ENCODE peak calls at places on chromosomes 1 and 21, in four cellular contexts. W, K, E and M are unnamed samples.

GRCh38 chr21:46024983-46025860 is 43.7 kb downstream of the COL6A1 start:
- DNase-seq in W (peak), K (no peak), E (peak), M (peak)

GRCh38 chr21:33657124-33657842 is 15.0 kb downstream of the ITSN1 start:
- DNase-seq in W (no peak), K (peak), E (peak), M (no peak)

GRCh38 chr1:6280761-6281451 is 20.0 kb upstream of the GPR153 start:
- DNase-seq in W (no peak), K (no peak), E (no peak), M (no peak)

GRCh38 chr21:42988234-42988965 is 14.0 kb downstream of the PKNOX1 start:
- DNase-seq in W (peak), K (no peak), E (peak), M (peak)

GRCh38 chr21:17560377-17560776 is 47.5 kb downstream of the CXADR start:
- DNase-seq in W (no peak), K (no peak), E (no peak), M (no peak)

GRCh38 chr1:7641587-7642417 is 129.3 kb upstream of the VAMP3 start:
- DNase-seq in W (no peak), K (no peak), E (no peak), M (no peak)

GRCh38 chr1:53819387-53819786 is 18.7 kb downstream of the NDC1 start:
- DNase-seq in W (no peak), K (no peak), E (no peak), M (no peak)

GRCh38 chr1:150535511-150536281 is 13.5 kb upstream of the ADAMTSL4 start:
- DNase-seq in W (no peak), K (no peak), E (peak), M (peak)

GRCh38 chr1:93616221-93616995 is 65.2 kb downstream of the BCAR3 start:
- DNase-seq in W (no peak), K (no peak), E (peak), M (peak)

GRCh38 chr1:154931940-154932487 is 4.5 kb downstream of the PMVK start:
- DNase-seq in W (no peak), K (no peak), E (no peak), M (no peak)

GRCh38 chr1:58763214-58763613 is 20.6 kb downstream of the JUN start:
- DNase-seq in W (peak), K (no peak), E (peak), M (peak)

GRCh38 chr21:39386194-39386593 is 37.3 kb upstream of the HMGN1 start:
- DNase-seq in W (peak), K (no peak), E (peak), M (no peak)

GRCh38 chr1:162384601-162385279 is 3.2 kb downstream of the C1orf226 start:
- DNase-seq in W (no peak), K (no peak), E (no peak), M (no peak)

GRCh38 chr1:213277036-213277435 is 226.0 kb downstream of the RPS6KC1 start:
- DNase-seq in W (peak), K (no peak), E (no peak), M (no peak)

GRCh38 chr1:175080030-175080429 is 12.4 kb downstream of the TNN start:
- DNase-seq in W (no peak), K (no peak), E (no peak), M (no peak)

GRCh38 chr1:62621907-62622306 is 24.6 kb downstream of the ANGPTL3 start:
- DNase-seq in W (peak), K (peak), E (peak), M (peak)

GRCh38 chr1:157154940-157155514 is 16.8 kb upstream of the ETV3 start:
- DNase-seq in W (peak), K (no peak), E (peak), M (no peak)

GRCh38 chr1:113035086-113035485 is 37.9 kb upstream of the LRIG2 start:
- DNase-seq in W (peak), K (no peak), E (no peak), M (no peak)

GRCh38 chr21:17775431-17776126 is 43.6 kb downstream of the C21orf91 start:
- DNase-seq in W (no peak), K (no peak), E (no peak), M (no peak)

GRCh38 chr1:89855413-89856123 is 34.7 kb downstream of the LRRC8D start:
- DNase-seq in W (peak), K (no peak), E (peak), M (peak)

GRCh38 chr21:45157932-45158331 is 83.6 kb downstream of the ADARB1 start:
- DNase-seq in W (no peak), K (no peak), E (no peak), M (no peak)

GRCh38 chr1:219639843-219640606 is 27.1 kb upstream of the ZC3H11B start:
- DNase-seq in W (peak), K (no peak), E (peak), M (no peak)

GRCh38 chr21:15604424-15604823 is 125.4 kb upstream of the USP25 start:
- DNase-seq in W (peak), K (no peak), E (peak), M (peak)

GRCh38 chr1:167301355-167301754 is 80.7 kb downstream of the POU2F1 start:
- DNase-seq in W (no peak), K (no peak), E (no peak), M (no peak)

GRCh38 chr21:41133896-41134522 is 34.0 kb upstream of the BACE2 start:
- DNase-seq in W (peak), K (no peak), E (peak), M (peak)

GRCh38 chr1:85240174-85240601 is 19.3 kb downstream of the C1orf52 start:
- DNase-seq in W (no peak), K (no peak), E (peak), M (peak)

GRCh38 chr1:198107041-198107440 is 49.8 kb upstream of the NEK7 start:
- DNase-seq in W (peak), K (no peak), E (peak), M (peak)

GRCh38 chr1:115474166-115474565 is 136.1 kb upstream of the NGF start:
- DNase-seq in W (no peak), K (no peak), E (no peak), M (no peak)
- TF ChIP-seq CTCF in W (no peak), K (no peak), E (no peak), M (no peak)

DNA sequence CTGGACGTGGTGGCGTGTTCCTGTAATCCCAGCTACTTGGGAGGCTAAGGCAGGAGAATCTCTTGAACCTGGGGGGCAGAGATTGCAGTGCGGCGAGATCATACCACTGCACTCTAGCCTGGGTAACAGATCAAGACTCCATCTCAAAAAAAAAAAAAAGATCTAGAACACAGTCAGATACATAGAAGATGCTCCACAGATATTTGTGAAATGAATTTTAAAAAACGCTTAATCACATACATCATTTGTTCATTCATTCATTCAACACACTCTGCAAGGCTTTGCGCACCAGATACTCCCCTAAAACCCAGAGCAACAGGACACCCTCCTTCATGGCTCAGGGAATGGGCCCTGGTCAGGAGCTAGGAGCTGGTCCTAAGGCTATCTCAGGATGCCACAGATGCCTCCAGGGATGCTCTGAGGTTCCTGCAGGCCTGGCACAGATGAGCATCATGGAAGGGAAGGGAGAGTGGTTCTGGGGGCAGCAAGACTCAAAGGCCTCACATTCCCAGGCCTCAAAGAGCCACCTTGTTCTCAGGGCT is 6.4 kb downstream of the HSPG2 start:
- DNase-seq in W (no peak), K (no peak), E (no peak), M (no peak)
- H3K4me3 ChIP-seq in W (no peak), K (no peak), E (no peak), M (peak)

DNA sequence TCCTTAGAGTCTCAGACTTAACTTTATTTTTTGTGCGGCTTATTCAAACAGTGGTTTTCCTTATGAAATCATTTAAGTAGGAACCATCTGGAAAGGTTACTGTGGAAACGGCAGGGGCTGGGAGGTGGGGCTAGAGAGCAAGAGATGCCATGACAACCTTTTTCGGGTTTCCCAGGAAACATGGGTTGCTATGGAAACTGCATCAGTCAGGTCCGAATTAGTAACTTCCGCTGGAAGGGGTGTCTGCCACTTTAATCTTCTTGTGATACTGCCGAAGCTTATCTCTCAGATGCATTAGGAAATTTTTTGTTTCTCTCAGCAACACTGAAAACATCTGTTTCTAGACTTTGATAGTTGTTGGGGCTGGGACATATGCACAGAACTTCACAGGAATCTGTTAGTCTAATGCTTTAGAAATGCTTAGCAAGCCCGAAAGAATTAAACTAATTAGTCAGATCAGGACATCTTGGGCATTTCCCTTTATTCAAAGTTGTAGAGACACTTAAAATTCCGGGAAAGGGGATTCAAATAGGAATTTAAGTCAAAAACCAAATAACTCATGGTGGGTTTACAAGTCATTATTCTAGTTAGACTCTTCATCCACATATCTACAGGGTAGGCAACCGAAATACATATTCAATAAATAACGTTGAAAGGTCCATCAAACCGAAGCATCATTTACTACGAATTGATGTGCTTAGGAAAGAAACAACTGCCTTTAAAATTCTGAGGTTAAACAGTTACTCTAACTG is 2.6 kb downstream of the KCNA3 start:
- DNase-seq in W (peak), K (no peak), E (no peak), M (peak)
- TF ChIP-seq CTCF in W (no peak), K (no peak), E (no peak), M (no peak)

DNA sequence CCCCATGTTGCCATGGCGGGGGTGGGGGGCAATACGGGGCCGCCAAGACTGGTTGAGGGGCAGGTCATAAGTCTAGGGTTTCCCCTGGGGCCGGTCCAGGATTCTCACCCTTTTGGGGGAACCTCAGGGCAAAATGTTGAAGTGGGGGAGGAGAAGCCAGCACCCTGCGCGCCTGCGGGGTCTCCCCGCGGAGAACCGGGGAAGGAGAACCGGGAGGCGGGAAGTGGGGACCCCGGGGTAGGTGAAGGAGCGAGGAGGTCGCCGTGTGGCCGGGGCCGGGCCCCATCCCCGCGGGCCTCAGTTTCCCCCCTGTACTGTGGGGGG is 334 bp upstream of the ARHGEF10L start:
- DNase-seq in W (no peak), K (no peak), E (no peak), M (no peak)
- H3K4me3 ChIP-seq in W (peak), K (no peak), E (peak), M (peak)

GRCh38 chr1:31762726-31763670 is 1.1 kb downstream of the ADGRB2 start:
- DNase-seq in W (no peak), K (peak), E (no peak), M (peak)

GRCh38 chr1:31763671-31764306 is 351 bp downstream of the ADGRB2 start:
- DNase-seq in W (no peak), K (no peak), E (no peak), M (no peak)

GRCh38 chr1:31764307-31765040 is at the start of gene ADGRB2:
- DNase-seq in W (no peak), K (no peak), E (no peak), M (no peak)

GRCh38 chr1:31765516-31765915 is 1.4 kb upstream of the ADGRB2 start:
- DNase-seq in W (no peak), K (no peak), E (no peak), M (no peak)

DNA sequence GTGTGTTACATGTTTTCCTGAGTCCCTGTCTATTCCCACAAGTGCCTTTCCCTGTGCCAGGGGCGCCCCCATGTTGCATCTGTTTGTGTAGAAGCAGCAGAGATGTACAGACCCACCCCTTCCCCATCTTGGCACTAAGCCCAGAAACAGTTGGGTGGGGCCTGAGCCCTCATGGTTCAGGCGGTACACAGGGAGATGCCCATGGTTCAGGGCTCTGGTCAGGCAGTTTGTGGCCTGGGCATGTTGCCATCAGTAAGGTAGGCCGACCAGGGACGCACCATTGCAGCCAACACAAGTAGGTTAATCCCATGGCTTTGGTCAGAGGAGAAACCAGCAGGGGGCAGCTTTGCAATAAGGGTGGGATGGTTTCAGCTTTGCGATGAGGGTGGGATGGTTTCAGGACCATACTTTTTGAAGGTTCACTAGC is 914 bp upstream of the ADGRB2 start:
- DNase-seq in W (peak), K (peak), E (no peak), M (no peak)
- TF ChIP-seq CTCF in W (peak), K (no peak), E (peak), M (peak)

GRCh38 chr1:27605300-27605766 is 1.4 kb upstream of the AHDC1 start:
- DNase-seq in W (no peak), K (no peak), E (no peak), M (no peak)

GRCh38 chr1:27603320-27603961 is 503 bp downstream of the AHDC1 start:
- DNase-seq in W (no peak), K (no peak), E (no peak), M (no peak)

GRCh38 chr1:27605796-27606707 is 2.1 kb upstream of the AHDC1 start:
- DNase-seq in W (peak), K (peak), E (peak), M (peak)

GRCh38 chr1:27603962-27604578 is at the start of gene AHDC1:
- DNase-seq in W (peak), K (peak), E (peak), M (peak)

DNA sequence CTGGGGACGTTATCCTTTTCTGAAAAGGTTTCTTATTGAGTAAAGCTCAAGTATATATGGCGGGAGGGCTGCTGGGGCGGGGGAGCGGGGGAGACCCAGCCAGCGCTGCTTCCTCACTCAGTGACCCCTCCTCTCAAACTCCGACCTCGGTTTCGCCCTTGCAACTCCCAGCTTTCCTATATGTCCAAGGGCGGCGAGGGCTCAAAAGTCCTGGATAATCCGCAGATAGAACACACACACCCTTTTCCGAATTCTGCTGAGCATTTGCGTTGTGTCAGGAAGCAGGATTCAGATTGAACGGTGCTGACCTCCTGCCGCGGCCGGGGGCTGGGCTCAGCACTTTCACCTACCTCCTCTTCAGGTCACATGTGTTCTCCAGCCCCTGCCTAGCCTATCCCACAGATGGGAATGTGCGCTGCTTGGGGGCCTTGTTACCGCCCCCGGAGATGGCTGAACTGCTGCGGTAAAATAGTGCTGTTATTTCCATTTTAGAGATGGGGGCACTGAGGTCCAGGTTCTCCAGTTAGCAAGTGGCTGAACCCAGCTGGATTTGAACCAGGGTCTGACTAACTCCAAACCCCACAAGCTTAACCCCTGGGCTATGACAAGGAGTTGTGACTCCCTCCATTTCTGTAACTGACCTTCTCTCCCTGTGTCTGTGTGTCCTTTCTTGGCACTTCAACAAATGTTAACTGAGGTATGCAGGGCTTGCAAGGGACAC is 795 bp upstream of the AHDC1 start:
- DNase-seq in W (peak), K (no peak), E (no peak), M (no peak)
- H3K4me3 ChIP-seq in W (peak), K (peak), E (peak), M (peak)

GRCh38 chr21:34688145-34688544 is 19.4 kb downstream of the CLIC6 start:
- DNase-seq in W (peak), K (no peak), E (peak), M (no peak)
- TF ChIP-seq CTCF in W (peak), K (no peak), E (peak), M (peak)

DNA sequence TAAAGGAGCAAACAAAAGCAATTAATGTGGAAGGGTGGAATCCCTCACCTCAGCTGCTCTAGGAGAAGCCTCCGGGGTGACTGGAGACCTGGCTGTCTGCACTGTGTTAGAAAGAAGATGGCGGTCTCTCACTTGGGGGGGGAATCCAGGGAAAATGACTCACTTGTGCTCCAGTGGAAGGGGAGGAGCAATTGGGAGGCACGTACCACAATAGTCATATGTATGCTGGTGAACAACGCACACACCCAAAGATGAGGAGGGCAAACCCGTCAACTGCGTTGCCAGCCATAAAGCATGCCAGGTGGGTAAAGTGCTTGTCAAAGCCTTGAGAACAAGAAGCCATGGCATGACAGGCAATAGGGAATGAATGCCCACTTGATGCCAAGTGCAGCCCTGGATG is 22.1 kb downstream of the PLEKHA6 start:
- DNase-seq in W (peak), K (no peak), E (peak), M (no peak)
- H3K4me3 ChIP-seq in W (peak), K (no peak), E (no peak), M (no peak)

GRCh38 chr1:232634086-232634485 is 4.2 kb upstream of the SIPA1L2 start:
- DNase-seq in W (no peak), K (peak), E (no peak), M (no peak)
- TF ChIP-seq CTCF in W (no peak), K (no peak), E (no peak), M (no peak)